ENCODE peak calls at places on chromosomes 16 and 17, in ten cellular contexts. K is H1, H is heart left ventricle, N is lung, A is neural progenitor cell, Q is upper lobe of right lung, J is mesenchymal stem cell, I is PC-3, B is BE2C, S is ovary. W is an unnamed sample.

GRCh38 chr16:27106305-27106704 is 39.6 kb downstream of the C16orf82 start:
- DNase-seq in K (no peak), H (no peak), N (no peak), A (no peak), Q (no peak), J (no peak), I (no peak), B (no peak), S (no peak), W (no peak)

GRCh38 chr16:86227801-86228200 is 282.5 kb upstream of the FOXF1 start:
- DNase-seq in K (no peak), H (no peak), N (no peak), A (no peak), Q (no peak), J (no peak), I (no peak), B (no peak), S (no peak), W (no peak)

GRCh38 chr17:48555183-48555615 is 10.3 kb upstream of the HOXB2 start:
- DNase-seq in K (no peak), H (no peak), N (no peak), A (no peak), Q (no peak), J (peak; percentile 97), I (peak; percentile 72), B (no peak), S (no peak), W (peak; percentile 92)

GRCh38 chr16:4511441-4512082 is 27.0 kb downstream of the CDIP1 start:
- DNase-seq in K (no peak), H (peak; percentile 73), N (peak; percentile 36), A (peak; percentile 78), Q (no peak), J (peak; percentile 61), I (peak; percentile 44), B (peak; percentile 75), S (no peak), W (peak; percentile 60)

GRCh38 chr17:29784661-29785060 is 145.4 kb downstream of the SSH2 start:
- DNase-seq in K (no peak), H (no peak), N (no peak), A (no peak), Q (no peak), J (peak; percentile 20), I (no peak), B (no peak), S (no peak), W (no peak)

GRCh38 chr17:69050999-69051775 is 9.5 kb downstream of the ABCA9 start:
- DNase-seq in K (no peak), H (no peak), N (no peak), A (no peak), Q (no peak), J (peak; percentile 45), I (no peak), B (no peak), S (no peak), W (no peak)

GRCh38 chr16:26809461-26809860 is 257.3 kb upstream of the C16orf82 start:
- DNase-seq in K (no peak), H (no peak), N (no peak), A (no peak), Q (no peak), J (no peak), I (no peak), B (no peak), S (no peak), W (no peak)

GRCh38 chr16:53881371-53881770 is 177.4 kb downstream of the FTO start:
- DNase-seq in K (no peak), H (no peak), N (no peak), A (no peak), Q (no peak), J (peak; percentile 85), I (peak; percentile 79), B (no peak), S (no peak), W (no peak)

GRCh38 chr16:66315210-66315825 is 51.2 kb upstream of the CDH5 start:
- DNase-seq in K (peak; percentile 29), H (peak; percentile 52), N (peak; percentile 71), A (peak; percentile 89), Q (no peak), J (peak; percentile 77), I (peak; percentile 73), B (peak; percentile 72), S (peak; percentile 69), W (peak; percentile 87)

GRCh38 chr16:3062553-3062952 is 2.9 kb upstream of the IL32 start:
- DNase-seq in K (no peak), H (no peak), N (no peak), A (no peak), Q (no peak), J (no peak), I (no peak), B (no peak), S (no peak), W (no peak)

GRCh38 chr17:4329838-4330237 is 36.6 kb downstream of the UBE2G1 start:
- DNase-seq in K (no peak), H (no peak), N (no peak), A (no peak), Q (no peak), J (peak; percentile 99), I (peak; percentile 91), B (no peak), S (no peak), W (peak; percentile 92)

GRCh38 chr16:82657239-82657638 is 30.5 kb downstream of the CDH13 start:
- DNase-seq in K (no peak), H (no peak), N (no peak), A (no peak), Q (no peak), J (peak; percentile 38), I (peak; percentile 14), B (no peak), S (no peak), W (no peak)

GRCh38 chr16:82655315-82655714 is 28.5 kb downstream of the CDH13 start:
- DNase-seq in K (no peak), H (peak; percentile 48), N (no peak), A (no peak), Q (no peak), J (peak; percentile 97), I (no peak), B (no peak), S (no peak), W (peak; percentile 23)

GRCh38 chr16:82657786-82658185 is 31.0 kb downstream of the CDH13 start:
- DNase-seq in K (no peak), H (no peak), N (no peak), A (no peak), Q (no peak), J (no peak), I (no peak), B (no peak), S (no peak), W (no peak)

GRCh38 chr16:82653550-82654511 is 27.1 kb downstream of the CDH13 start:
- DNase-seq in K (no peak), H (no peak), N (no peak), A (no peak), Q (no peak), J (peak; percentile 97), I (peak; percentile 81), B (no peak), S (no peak), W (peak; percentile 81)

GRCh38 chr16:82655720-82656500 is 29.1 kb downstream of the CDH13 start:
- DNase-seq in K (no peak), H (no peak), N (no peak), A (no peak), Q (no peak), J (no peak), I (no peak), B (no peak), S (no peak), W (no peak)
- H3K4me1 ChIP-seq in K (no peaks in the 10 kb centered on the region), H (peaks cover 45% of the 10 kb centered on the region), N (peaks cover 12% of the 10 kb centered on the region), A (no peaks in the 10 kb centered on the region), Q (peaks cover 3% of the 10 kb centered on the region), J (peaks cover 18% of the 10 kb centered on the region), I (peaks cover 20% of the 10 kb centered on the region), B (no peaks in the 10 kb centered on the region), S (no peaks in the 10 kb centered on the region), W (peaks cover 30% of the 10 kb centered on the region)

GRCh38 chr17:39753514-39754160 is 15.9 kb downstream of the GRB7 start:
- DNase-seq in K (no peak), H (peak; percentile 67), N (peak; percentile 47), A (peak; percentile 69), Q (no peak), J (no peak), I (peak; percentile 25), B (peak; percentile 56), S (no peak), W (peak; percentile 19)
- H3K4me1 ChIP-seq in K (peaks cover 29% of the 10 kb centered on the region), H (peaks cover 33% of the 10 kb centered on the region), N (no peaks in the 10 kb centered on the region), A (peaks cover 4% of the 10 kb centered on the region), Q (peaks cover 13% of the 10 kb centered on the region), J (peaks cover 43% of the 10 kb centered on the region), I (peaks cover 6% of the 10 kb centered on the region), B (no peaks in the 10 kb centered on the region), S (no peaks in the 10 kb centered on the region), W (no peaks in the 10 kb centered on the region)

DNA sequence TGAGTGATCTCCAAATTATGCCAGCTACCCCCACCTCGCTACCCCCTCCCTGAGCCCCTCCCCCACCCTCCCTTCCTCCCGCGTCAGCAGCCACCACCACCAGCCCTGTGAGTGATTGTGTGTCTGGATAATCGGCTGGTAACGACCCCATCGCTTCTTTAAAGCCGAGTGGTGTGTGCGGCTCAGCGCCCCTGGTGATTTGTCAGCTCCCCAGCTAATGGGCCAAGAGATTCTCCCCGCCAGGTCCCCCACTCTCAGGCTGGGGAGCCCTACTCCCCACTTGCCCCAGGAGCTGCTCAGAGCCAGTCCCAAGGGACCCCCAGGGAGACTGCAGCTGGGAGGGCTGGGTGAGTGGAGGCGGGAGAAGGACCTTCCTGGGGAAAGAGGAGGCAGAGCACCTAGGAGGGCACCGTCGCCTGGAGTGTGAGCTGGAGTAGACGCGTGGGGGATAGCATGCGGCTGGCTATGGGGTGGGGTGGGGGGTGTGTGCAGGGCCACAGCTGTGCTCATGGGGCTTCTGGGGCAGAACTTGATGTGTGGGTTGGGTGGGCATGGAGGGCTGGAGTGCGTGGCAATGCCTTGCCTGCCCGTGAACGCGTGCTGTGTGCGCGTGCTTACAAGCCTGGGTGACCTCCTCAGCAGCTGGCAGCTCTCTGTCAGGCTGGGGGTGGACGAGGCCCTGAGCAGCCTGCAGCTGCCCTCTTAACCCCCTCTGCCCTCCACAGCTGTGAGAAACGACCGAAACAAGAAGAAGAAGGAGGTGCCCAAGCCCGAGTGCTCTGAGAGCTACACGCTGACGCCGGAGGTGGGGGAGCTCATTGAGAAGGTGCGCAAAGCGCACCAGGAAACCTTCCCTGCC is 13.1 kb downstream of the GJD3 start:
- DNase-seq in K (no peak), H (no peak), N (no peak), A (peak; percentile 53), Q (no peak), J (no peak), I (no peak), B (peak; percentile 83), S (no peak), W (no peak)
- H3K4me1 ChIP-seq in K (peaks cover 43% of the 10 kb centered on the region), H (peaks cover 77% of the 10 kb centered on the region), N (peaks cover 41% of the 10 kb centered on the region), A (peaks cover 45% of the 10 kb centered on the region), Q (peaks cover 59% of the 10 kb centered on the region), J (peaks cover 35% of the 10 kb centered on the region), I (no peaks in the 10 kb centered on the region), B (peaks cover 83% of the 10 kb centered on the region), S (peaks cover 36% of the 10 kb centered on the region), W (peaks cover 50% of the 10 kb centered on the region)

DNA sequence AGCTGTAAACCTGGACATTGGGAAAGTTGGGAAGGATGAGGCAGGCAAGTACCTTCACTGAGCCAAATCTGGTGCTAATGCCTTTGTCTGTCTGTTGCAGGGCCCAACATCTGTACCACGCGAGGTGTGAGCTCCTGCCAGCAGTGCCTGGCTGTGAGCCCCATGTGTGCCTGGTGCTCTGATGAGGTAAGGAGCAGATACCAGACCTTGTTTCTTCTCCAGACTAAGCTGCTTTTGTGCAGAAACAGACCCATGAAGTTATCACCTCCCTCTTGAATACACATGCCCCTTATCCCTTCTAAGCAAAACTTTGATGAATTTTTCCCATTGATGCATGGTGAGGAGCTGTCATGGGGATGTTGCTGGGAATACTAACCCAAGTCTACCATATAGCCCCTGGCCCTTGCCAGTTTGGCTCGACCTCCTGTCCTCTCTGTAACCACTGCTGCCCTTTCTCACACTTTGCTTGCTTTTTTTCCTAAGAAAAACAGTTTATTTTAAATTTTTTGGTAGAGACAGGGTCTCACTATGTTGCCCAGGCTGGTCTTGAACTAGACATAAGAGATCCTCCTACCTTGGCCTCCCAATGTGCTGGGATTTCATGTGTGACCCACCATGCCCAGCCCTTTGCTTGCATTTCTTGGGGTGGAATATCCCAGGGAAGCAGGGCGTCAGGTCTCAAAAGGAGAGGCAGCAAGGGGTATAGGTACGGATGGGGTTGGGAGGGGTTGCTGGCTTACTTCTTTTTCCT is 20.9 kb downstream of the ITGB3 start:
- DNase-seq in K (no peak), H (no peak), N (no peak), A (no peak), Q (no peak), J (no peak), I (no peak), B (no peak), S (no peak), W (no peak)
- H3K4me1 ChIP-seq in K (peaks cover 18% of the 10 kb centered on the region), H (peaks cover 55% of the 10 kb centered on the region), N (peaks cover 27% of the 10 kb centered on the region), A (peaks cover 20% of the 10 kb centered on the region), Q (peaks cover 43% of the 10 kb centered on the region), J (peaks cover 38% of the 10 kb centered on the region), I (peaks cover 35% of the 10 kb centered on the region), B (peaks cover 23% of the 10 kb centered on the region), S (peaks cover 34% of the 10 kb centered on the region), W (peaks cover 4% of the 10 kb centered on the region)

W was measured in A673.